ENCODE peak calls at places on chromosomes 1 and 21, in four cellular contexts. Q is mesendoderm, N is IMR-90, Z is trophoblast cell. J is an unnamed sample.

GRCh38 chr1:20726107-20726911 is 6.2 kb downstream of the SH2D5 start:
- DNase-seq in Q (no peak), N (no peak), Z (no peak), J (peak)

GRCh38 chr1:65109515-65109914 is 38.5 kb upstream of the AK4 start:
- DNase-seq in Q (no peak), N (no peak), Z (no peak), J (no peak)

GRCh38 chr1:224980181-224980580 is 50.7 kb downstream of the DNAH14 start:
- DNase-seq in Q (no peak), N (no peak), Z (no peak), J (no peak)

GRCh38 chr1:196861429-196861828 is 26.4 kb upstream of the CFHR4 start:
- DNase-seq in Q (no peak), N (no peak), Z (no peak), J (no peak)

GRCh38 chr1:93845554-93846150 is 33.4 kb downstream of the DNTTIP2 start:
- DNase-seq in Q (peak), N (peak), Z (peak), J (peak)

GRCh38 chr1:4214826-4215225 is 314.8 kb upstream of the C1orf174 start:
- DNase-seq in Q (no peak), N (no peak), Z (no peak), J (no peak)

GRCh38 chr21:45082715-45083114 is 8.3 kb downstream of the ADARB1 start:
- DNase-seq in Q (no peak), N (no peak), Z (no peak), J (no peak)

GRCh38 chr21:25092441-25093011 is 514.8 kb downstream of the MRPL39 start:
- DNase-seq in Q (no peak), N (no peak), Z (no peak), J (no peak)

GRCh38 chr21:19853709-19854575 is 1144.3 kb upstream of the NCAM2 start:
- DNase-seq in Q (no peak), N (no peak), Z (no peak), J (peak)

GRCh38 chr1:178379807-178380206 is 117.0 kb downstream of the CLEC20A start:
- DNase-seq in Q (peak), N (no peak), Z (no peak), J (peak)

GRCh38 chr21:26686278-26686677 is 113.2 kb upstream of the CYYR1 start:
- DNase-seq in Q (peak), N (peak), Z (no peak), J (peak)

GRCh38 chr1:44693159-44693558 is 18.6 kb downstream of the ARMH1 start:
- DNase-seq in Q (no peak), N (no peak), Z (no peak), J (no peak)

GRCh38 chr1:167088746-167089417 is 1.3 kb downstream of the GPA33 start:
- DNase-seq in Q (peak), N (no peak), Z (peak), J (no peak)

GRCh38 chr1:39003464-39003752 is 12.3 kb downstream of the AKIRIN1 start:
- DNase-seq in Q (no peak), N (no peak), Z (no peak), J (no peak)

GRCh38 chr1:211356723-211357418 is 30.2 kb downstream of the TRAF5 start:
- DNase-seq in Q (no peak), N (peak), Z (no peak), J (no peak)

GRCh38 chr1:179813626-179814351 is 63.8 kb downstream of the TOR1AIP2 start:
- DNase-seq in Q (no peak), N (no peak), Z (no peak), J (no peak)

GRCh38 chr1:1234180-1234808 is 2.3 kb downstream of the B3GALT6 start:
- DNase-seq in Q (no peak), N (no peak), Z (no peak), J (no peak)

GRCh38 chr1:1232224-1232800 is at the start of gene B3GALT6:
- DNase-seq in Q (no peak), N (peak), Z (no peak), J (peak)

GRCh38 chr1:1233567-1233892 is 1.5 kb downstream of the B3GALT6 start:
- DNase-seq in Q (no peak), N (no peak), Z (no peak), J (no peak)

GRCh38 chr1:1231400-1232223 is at the start of gene SDF4:
- DNase-seq in Q (peak), N (peak), Z (peak), J (peak)

DNA sequence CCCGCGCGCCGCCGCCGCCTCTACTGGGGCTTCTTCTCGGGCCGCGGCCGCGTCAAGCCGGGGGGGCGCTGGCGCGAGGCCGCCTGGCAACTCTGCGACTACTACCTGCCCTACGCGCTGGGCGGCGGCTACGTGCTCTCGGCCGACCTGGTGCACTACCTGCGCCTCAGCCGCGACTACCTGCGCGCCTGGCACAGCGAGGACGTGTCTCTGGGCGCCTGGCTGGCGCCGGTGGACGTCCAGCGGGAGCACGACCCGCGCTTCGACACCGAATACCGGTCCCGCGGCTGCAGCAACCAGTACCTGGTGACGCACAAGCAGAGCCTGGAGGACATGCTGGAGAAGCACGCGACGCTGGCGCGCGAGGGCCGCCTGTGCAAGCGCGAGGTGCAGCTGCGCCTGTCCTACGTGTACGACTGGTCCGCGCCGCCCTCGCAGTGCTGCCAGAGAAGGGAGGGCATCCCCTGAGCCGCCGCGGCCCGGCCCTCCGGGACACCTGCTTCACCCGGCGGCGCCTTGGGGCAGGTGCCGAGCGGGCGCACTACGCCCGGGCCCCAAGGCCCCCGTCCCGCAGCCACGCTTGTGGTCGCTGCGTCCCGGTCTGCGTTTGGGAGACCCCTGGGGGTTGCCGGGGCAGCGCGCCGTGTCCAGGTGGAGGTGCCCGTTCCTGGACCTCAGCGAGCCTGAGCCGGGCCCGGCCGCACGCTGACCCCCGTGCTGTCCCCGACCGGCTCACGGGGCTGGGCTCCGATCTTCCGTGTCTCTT is 947 bp downstream of the B3GALT6 start:
- DNase-seq in Q (no peak), N (no peak), Z (no peak), J (no peak)
- H2BK120ac ChIP-seq in Q (no peak), N (no peak), Z (no peak), J (no peak)

GRCh38 chr1:37719572-37720195 is 27.4 kb downstream of the CDCA8 start:
- DNase-seq in Q (no peak), N (peak), Z (no peak), J (no peak)

GRCh38 chr1:37718901-37719571 is 26.7 kb downstream of the CDCA8 start:
- DNase-seq in Q (no peak), N (no peak), Z (no peak), J (no peak)

GRCh38 chr1:37716321-37716720 is 24.0 kb downstream of the CDCA8 start:
- DNase-seq in Q (no peak), N (no peak), Z (no peak), J (no peak)

GRCh38 chr1:37717631-37718030 is 25.3 kb downstream of the CDCA8 start:
- DNase-seq in Q (no peak), N (no peak), Z (no peak), J (no peak)

DNA sequence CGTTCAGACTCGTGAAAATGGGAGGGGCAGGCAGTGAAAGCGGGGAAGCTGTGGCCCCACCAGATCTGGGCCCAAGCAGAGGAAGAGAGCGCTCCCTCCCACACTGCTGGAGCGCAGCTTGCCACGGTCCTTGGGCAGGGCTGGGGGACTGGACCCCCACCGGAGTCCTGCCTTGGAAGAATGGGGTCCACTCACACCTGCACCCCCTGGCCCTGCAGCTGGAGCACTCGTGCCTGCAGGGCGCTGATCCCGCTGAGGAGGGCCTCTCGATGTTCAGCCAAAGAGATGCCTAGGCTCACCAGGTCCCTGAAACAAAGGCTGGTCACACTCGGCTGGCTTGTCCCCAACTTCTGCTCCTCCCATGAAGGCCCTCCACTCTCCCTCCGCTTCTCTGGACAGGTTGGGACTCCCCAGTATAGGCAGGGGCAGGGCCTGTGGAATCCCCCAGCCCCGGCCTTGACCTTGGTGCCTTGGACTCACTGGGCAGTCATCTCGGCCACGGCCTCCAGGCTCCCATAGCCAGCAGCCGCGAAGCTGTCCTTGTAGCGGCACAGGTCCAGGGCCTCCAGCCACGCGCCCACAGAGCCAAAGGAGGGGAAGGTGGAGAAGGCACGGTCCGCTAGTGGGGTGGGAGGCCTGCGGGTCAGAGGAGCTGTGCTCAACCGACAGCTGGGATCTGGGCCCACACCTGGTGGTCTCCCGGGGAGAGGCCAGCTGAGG is 26.0 kb downstream of the CDCA8 start:
- DNase-seq in Q (no peak), N (no peak), Z (no peak), J (no peak)
- H2BK5ac ChIP-seq in Q (no peak), N (no peak), Z (no peak), J (no peak)

GRCh38 chr1:89487972-89488371 is 36.7 kb upstream of the LRRC8B start:
- DNase-seq in Q (no peak), N (no peak), Z (no peak), J (no peak)
- H2BK120ac ChIP-seq in Q (no peak), N (no peak), Z (no peak), J (no peak)

DNA sequence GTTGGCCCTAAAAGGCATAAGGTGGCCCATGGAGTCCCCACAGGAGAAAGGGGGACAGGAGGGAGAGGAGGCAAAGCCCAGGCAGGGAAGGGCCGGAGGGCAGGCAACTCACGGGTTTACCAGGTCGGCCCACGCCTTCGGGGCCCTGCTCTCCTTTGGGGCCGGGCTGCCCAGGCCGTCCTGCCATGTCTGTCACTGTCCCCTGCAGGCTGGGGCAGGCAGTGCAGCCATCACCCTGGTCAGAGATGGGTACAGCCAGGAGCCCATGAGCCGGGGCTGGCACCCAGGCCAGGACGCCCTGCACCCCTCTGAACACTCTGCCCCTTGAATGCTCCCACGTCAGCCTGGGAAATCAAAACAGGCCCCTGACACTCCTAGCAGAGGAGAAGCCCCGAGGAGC is 19.8 kb downstream of the COL16A1 start:
- DNase-seq in Q (peak), N (no peak), Z (no peak), J (peak)
- H2BK5ac ChIP-seq in Q (no peak), N (no peak), Z (no peak), J (no peak)